ENCODE peak calls at places on chromosomes 2 and 18, in seven cellular contexts. A, T, K, R, Y, Q and X are unnamed samples. For H3K27me3 and H3K4me1, the result is how much of the 10 kb centered on the place peaks cover.

GRCh38 chr2:11647834-11648600 is 22.0 kb downstream of the NTSR2 start:
- DNase-seq in A (no peak), T (no peak), K (no peak), R (no peak), Y (no peak), Q (peak), X (no peak)

GRCh38 chr2:124482551-124482950 is 457.5 kb downstream of the CNTNAP5 start:
- DNase-seq in A (no peak), T (no peak), K (no peak), R (no peak), Y (no peak), Q (no peak), X (no peak)

GRCh38 chr2:149767516-149767974 is 180.0 kb upstream of the MMADHC start:
- DNase-seq in A (no peak), T (no peak), K (no peak), R (no peak), Y (no peak), Q (no peak), X (no peak)

GRCh38 chr2:70967189-70967588 is 11.2 kb upstream of the ANKRD53 start:
- DNase-seq in A (no peak), T (no peak), K (no peak), R (no peak), Y (no peak), Q (no peak), X (no peak)

GRCh38 chr2:98548920-98549818 is 59.1 kb downstream of the COA5 start:
- DNase-seq in A (no peak), T (no peak), K (no peak), R (no peak), Y (no peak), Q (no peak), X (no peak)

GRCh38 chr2:190530211-190530639 is 4.3 kb downstream of the NEMP2 start:
- DNase-seq in A (no peak), T (peak), K (no peak), R (no peak), Y (no peak), Q (peak), X (no peak)

GRCh38 chr2:204486855-204487254 is 58.4 kb upstream of the PARD3B start:
- DNase-seq in A (no peak), T (no peak), K (no peak), R (no peak), Y (no peak), Q (no peak), X (no peak)

GRCh38 chr2:191571163-191571769 is 106.7 kb upstream of the NABP1 start:
- DNase-seq in A (no peak), T (no peak), K (no peak), R (no peak), Y (peak), Q (peak), X (no peak)

GRCh38 chr2:209431701-209432100 is 7.9 kb downstream of the MAP2 start:
- DNase-seq in A (peak), T (no peak), K (no peak), R (no peak), Y (no peak), Q (peak), X (no peak)

GRCh38 chr2:62195421-62196277 is at the start of gene B3GNT2:
- DNase-seq in A (no peak), T (peak), K (no peak), R (peak), Y (peak), Q (peak), X (peak)

GRCh38 chr18:80107396-80107795 is 1.7 kb upstream of the ADNP2 start:
- DNase-seq in A (no peak), T (no peak), K (no peak), R (no peak), Y (no peak), Q (no peak), X (no peak)

GRCh38 chr2:171771463-171771862 is 84.2 kb downstream of the DYNC1I2 start:
- DNase-seq in A (no peak), T (no peak), K (no peak), R (no peak), Y (no peak), Q (no peak), X (no peak)

GRCh38 chr2:203720922-203721672 is 14.7 kb downstream of the CD28 start:
- DNase-seq in A (no peak), T (no peak), K (no peak), R (no peak), Y (no peak), Q (no peak), X (no peak)

GRCh38 chr2:218832520-218832919 is 917 bp upstream of the PRKAG3 start:
- DNase-seq in A (no peak), T (peak), K (peak), R (peak), Y (no peak), Q (no peak), X (no peak)

GRCh38 chr2:218837495-218837894 is 5.9 kb upstream of the PRKAG3 start:
- DNase-seq in A (no peak), T (no peak), K (no peak), R (no peak), Y (no peak), Q (no peak), X (no peak)

GRCh38 chr2:218832081-218832480 is 478 bp upstream of the PRKAG3 start:
- DNase-seq in A (no peak), T (no peak), K (no peak), R (no peak), Y (no peak), Q (no peak), X (no peak)

GRCh38 chr2:218833023-218833609 is 1.5 kb upstream of the PRKAG3 start:
- DNase-seq in A (no peak), T (no peak), K (no peak), R (no peak), Y (no peak), Q (no peak), X (no peak)

DNA sequence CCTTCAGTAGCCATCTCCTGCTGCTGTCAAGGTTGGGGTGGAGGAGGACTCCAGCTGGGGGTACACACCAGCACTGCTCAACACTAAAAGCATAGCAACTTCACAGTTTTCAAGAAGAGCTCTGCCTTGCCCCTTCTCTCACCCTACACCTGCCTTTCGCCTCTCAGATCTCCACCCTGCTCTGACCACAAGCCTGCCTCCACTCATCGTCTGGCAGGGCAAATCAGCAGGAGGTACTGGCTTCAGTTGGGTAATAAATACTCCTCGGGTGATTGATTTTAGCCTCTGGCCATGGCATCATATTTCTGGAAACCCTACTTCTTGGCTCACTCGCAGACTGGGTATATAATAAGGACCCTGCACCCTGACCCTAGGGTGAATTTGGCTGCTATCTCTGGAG is 3.1 kb upstream of the PRKAG3 start:
- DNase-seq in A (no peak), T (no peak), K (no peak), R (no peak), Y (no peak), Q (no peak), X (no peak)
- H3K27me3 ChIP-seq in A (under half), T (under half), K (under half), R (under half), Y (under half), Q (under half), X (under half)

DNA sequence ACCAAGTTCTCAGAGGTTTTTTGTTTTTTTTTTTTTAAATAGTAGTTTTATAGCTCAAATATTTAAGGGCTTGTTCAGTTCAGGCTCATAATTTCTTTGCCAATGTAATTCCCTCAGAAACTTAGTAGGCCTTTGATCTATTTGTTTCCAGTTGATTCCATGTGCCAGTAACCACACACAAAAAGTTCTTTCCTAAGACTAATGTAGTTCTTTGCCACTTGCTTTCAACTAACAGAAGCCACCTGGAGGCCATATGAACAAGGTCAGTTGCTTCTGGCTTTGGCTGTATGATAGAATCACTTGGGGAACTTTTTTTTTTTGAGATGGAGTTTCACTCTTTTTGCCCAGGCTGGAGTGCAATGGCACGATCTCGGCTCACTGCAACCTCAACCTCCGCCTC is 100.7 kb downstream of the DTNB start:
- DNase-seq in A (no peak), T (no peak), K (no peak), R (no peak), Y (no peak), Q (no peak), X (no peak)
- H3K4me1 ChIP-seq in A (under half), T (under half), K (under half), R (under half), Y (under half), Q (under half), X (under half)

GRCh38 chr2:30757737-30758136 is 49.5 kb downstream of the CAPN13 start:
- DNase-seq in A (no peak), T (no peak), K (no peak), R (no peak), Y (no peak), Q (no peak), X (no peak)
- H3K27me3 ChIP-seq in A (under half), T (under half), K (under half), R (under half), Y (under half), Q (under half), X (under half)

DNA sequence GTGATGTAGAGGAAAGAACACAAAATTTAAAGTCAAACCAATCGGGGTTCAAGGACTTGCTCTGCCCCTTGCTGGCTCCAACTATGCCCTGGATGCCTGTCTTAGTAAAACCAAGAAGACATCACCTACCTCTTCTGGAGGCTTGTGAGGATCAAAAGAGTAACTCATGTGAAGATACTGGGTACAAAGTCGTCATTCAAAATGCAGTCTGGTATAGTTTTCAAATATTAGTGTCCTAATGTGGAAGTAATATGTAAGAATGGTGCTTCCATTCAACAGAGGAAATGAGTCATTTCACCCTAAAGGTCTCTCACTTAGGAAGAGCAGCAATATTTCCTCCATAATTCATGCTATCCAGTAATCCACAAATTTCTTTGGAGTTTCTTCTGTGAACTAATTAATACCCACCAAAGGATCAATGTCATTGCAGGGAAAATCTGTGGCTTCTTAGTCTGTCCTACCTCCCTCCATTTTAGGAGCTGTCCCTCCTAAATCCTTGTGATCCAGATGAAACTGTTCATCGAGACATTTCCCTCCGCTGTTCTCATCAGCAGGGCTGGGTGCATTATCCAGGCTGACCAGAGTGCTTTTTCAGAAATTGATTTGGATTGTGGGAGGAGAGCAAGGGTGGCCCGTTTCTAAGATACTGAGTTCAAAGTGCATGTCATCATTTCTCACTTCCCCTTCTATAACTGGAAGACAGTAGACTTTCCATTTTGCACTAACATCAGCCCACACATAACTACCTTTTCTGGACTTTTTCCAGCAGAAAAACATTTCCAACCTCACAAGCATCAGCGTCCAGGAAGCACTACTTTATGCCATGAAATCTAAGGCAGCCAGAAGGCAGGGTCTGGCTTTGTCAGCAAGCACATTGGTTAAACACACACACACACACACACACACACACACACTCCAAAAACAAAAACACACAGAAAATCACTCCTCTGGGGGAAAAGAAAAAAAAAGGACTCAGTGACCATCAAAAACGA is 94.3 kb downstream of the ANKRD44 start:
- DNase-seq in A (no peak), T (no peak), K (no peak), R (no peak), Y (no peak), Q (no peak), X (no peak)
- H3K4me1 ChIP-seq in A (under half), T (under half), K (under half), R (half or more), Y (half or more), Q (under half), X (half or more)

GRCh38 chr2:182015334-182016109 is 29.9 kb downstream of the PPP1R1C start:
- DNase-seq in A (no peak), T (no peak), K (no peak), R (no peak), Y (no peak), Q (no peak), X (no peak)

GRCh38 chr2:182018218-182018617 is 32.6 kb downstream of the PPP1R1C start:
- DNase-seq in A (no peak), T (no peak), K (no peak), R (no peak), Y (no peak), Q (no peak), X (no peak)

GRCh38 chr2:182014284-182014683 is 28.6 kb downstream of the PPP1R1C start:
- DNase-seq in A (no peak), T (no peak), K (no peak), R (no peak), Y (no peak), Q (no peak), X (no peak)
- H3K27me3 ChIP-seq in A (under half), T (under half), K (under half), R (under half), Y (under half), Q (under half), X (under half)

DNA sequence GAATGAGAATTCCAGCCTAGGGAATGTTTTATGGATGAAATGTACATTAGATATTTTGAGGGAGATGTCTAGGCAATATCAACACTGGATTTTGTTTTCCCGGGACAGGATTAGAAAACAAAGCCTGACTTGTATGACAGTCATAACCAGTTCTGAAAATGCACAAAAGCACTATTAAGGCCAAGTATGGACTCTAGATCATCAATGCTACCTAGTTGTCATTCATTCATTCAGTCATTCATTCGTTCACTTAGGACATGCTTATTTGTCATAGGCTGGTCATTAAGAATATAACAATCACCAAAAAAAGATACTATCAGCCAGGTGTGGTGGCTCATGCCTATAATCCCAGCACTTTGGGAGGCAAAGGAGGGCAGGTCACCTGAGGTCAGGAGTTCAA is 511.2 kb downstream of the CMPK2 start:
- DNase-seq in A (no peak), T (no peak), K (no peak), R (no peak), Y (no peak), Q (no peak), X (no peak)
- H3K4me1 ChIP-seq in A (under half), T (under half), K (under half), R (under half), Y (under half), Q (under half), X (under half)

GRCh38 chr18:31203794-31204148 is 41.1 kb upstream of the DSC1 start:
- DNase-seq in A (no peak), T (no peak), K (no peak), R (no peak), Y (no peak), Q (no peak), X (no peak)
- H3K27me3 ChIP-seq in A (under half), T (under half), K (under half), R (under half), Y (under half), Q (under half), X (under half)

DNA sequence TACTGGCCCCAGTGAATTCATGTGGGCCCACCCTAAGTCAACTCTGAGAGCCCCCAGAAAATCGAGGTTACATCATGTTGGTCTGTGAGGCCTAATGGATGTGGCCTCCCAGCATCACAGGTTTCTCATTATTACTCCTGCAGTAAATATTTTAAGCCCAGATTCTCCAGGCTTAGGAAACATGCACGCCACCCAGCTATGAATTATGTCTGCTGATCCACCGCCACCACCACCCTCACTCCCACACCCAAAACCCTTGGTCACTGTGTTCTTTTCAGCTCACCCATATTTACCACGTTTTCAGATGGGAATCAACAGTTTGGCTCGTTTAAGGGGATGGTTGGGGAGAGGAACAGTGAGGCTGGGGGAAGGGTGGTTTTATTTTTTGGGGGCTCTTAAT is 128.6 kb downstream of the NCK2 start:
- DNase-seq in A (no peak), T (no peak), K (no peak), R (no peak), Y (no peak), Q (no peak), X (no peak)
- H3K4me1 ChIP-seq in A (under half), T (under half), K (under half), R (under half), Y (half or more), Q (under half), X (half or more)